ENCODE peak calls at places on chromosome 11, in seven cellular contexts. One of them, this sample, is unnamed.

GRCh38 chr11:24226606-24227005 is 270.2 kb upstream of the LUZP2 start:
- DNase-seq in uterus: no peak
- DNase-seq in SJSA1: no peak
- DNase-seq in left ventricle myocardium inferior: no peak
- DNase-seq in suprapubic skin: no peak
- DNase-seq in NT2/D1: no peak
- DNase-seq in IMR-90: no peak
- DNase-seq in this sample: no peak

GRCh38 chr11:31822604-31823371 is 11.7 kb upstream of the PAX6 start:
- DNase-seq in NT2/D1: no peak
- DNase-seq in IMR-90: no peak
- DNase-seq in uterus: no peak
- DNase-seq in left ventricle myocardium inferior: no peak
- DNase-seq in suprapubic skin: no peak
- DNase-seq in SJSA1: no peak
- DNase-seq in this sample: no peak

GRCh38 chr11:126080206-126080941 is 17.7 kb upstream of the CDON start:
- DNase-seq in NT2/D1: no peak
- DNase-seq in suprapubic skin: no peak
- DNase-seq in SJSA1: no peak
- DNase-seq in left ventricle myocardium inferior: no peak
- DNase-seq in IMR-90: no peak
- DNase-seq in uterus: peak; percentile 59
- DNase-seq in this sample: no peak

GRCh38 chr11:88231894-88232482 is 56.7 kb upstream of the RAB38 start:
- DNase-seq in SJSA1: no peak
- DNase-seq in IMR-90: peak; percentile 40
- DNase-seq in suprapubic skin: no peak
- DNase-seq in left ventricle myocardium inferior: no peak
- DNase-seq in NT2/D1: no peak
- DNase-seq in uterus: no peak
- DNase-seq in this sample: no peak

GRCh38 chr11:125494987-125495725 is 909 bp downstream of the FEZ1 start:
- DNase-seq in suprapubic skin: no peak
- DNase-seq in SJSA1: no peak
- DNase-seq in NT2/D1: no peak
- DNase-seq in IMR-90: peak; percentile 31
- DNase-seq in left ventricle myocardium inferior: peak; percentile 37
- DNase-seq in uterus: peak; percentile 35
- DNase-seq in this sample: no peak

GRCh38 chr11:22976146-22976545 is 115.9 kb upstream of the CCDC179 start:
- DNase-seq in suprapubic skin: no peak
- DNase-seq in uterus: no peak
- DNase-seq in NT2/D1: no peak
- DNase-seq in SJSA1: no peak
- DNase-seq in IMR-90: peak; percentile 91
- DNase-seq in left ventricle myocardium inferior: no peak
- DNase-seq in this sample: no peak

GRCh38 chr11:121892131-121892681 is 223.8 kb downstream of the BLID start:
- DNase-seq in IMR-90: peak; percentile 56
- DNase-seq in left ventricle myocardium inferior: peak; percentile 30
- DNase-seq in suprapubic skin: no peak
- DNase-seq in NT2/D1: peak; percentile 77
- DNase-seq in uterus: no peak
- DNase-seq in SJSA1: no peak
- DNase-seq in this sample: no peak

GRCh38 chr11:17218403-17218802 is 10.6 kb upstream of the PIK3C2A start:
- DNase-seq in suprapubic skin: no peak
- DNase-seq in SJSA1: no peak
- DNase-seq in NT2/D1: no peak
- DNase-seq in left ventricle myocardium inferior: no peak
- DNase-seq in uterus: no peak
- DNase-seq in IMR-90: no peak
- DNase-seq in this sample: no peak

DNA sequence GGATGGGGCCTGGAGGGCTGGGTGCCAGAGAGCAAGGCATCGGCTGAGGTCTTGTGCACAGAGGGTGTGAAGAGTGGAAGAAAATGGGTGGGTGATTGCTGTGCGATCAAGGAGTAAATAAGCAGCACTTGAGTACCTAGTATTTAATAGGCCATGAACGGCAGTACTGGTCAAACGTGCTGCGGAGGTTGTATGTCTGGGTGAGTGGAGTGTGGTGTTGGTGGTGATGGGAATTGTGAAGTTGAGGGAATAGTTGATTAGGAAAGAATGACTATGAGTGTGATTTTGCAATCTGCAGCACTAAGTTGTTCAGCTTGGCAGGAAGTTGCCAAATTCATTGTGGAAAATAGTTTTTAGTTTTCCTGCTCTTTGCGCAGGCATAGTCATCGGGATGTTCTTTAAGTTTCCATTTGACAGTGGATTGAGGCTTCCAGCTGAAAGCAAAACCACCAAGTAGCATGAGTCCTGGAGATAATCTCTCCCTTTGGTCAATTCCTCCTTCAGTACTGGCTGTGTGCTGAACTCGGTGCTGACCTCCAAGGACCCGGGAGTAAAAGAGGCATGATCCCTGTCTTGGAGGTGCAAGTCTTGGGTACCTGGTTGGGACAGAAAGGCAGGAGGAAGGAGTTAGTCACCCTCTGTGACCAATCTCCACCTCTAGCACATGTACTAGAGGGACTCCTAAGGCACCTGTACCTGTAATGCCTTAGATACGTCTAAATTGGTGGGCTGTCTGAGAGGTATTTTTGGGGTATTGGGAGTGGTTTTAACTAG is 2.1 kb downstream of the PANX1 start:
- DNase-seq in left ventricle myocardium inferior: no peak
- DNase-seq in IMR-90: peak; percentile 89
- DNase-seq in uterus: peak; percentile 59
- DNase-seq in SJSA1: no peak
- DNase-seq in suprapubic skin: no peak
- DNase-seq in NT2/D1: no peak
- DNase-seq in this sample: peak; percentile 48
- H3K4me3 ChIP-seq in left ventricle myocardium inferior: peak overlapping the region; percentile 94
- H3K4me3 ChIP-seq in IMR-90: peak overlapping the region; percentile 88
- H3K4me3 ChIP-seq in uterus: no peak overlapping the region
- H3K4me3 ChIP-seq in SJSA1: no peak overlapping the region
- H3K4me3 ChIP-seq in suprapubic skin: peak overlapping the region; percentile 62
- H3K4me3 ChIP-seq in NT2/D1: peak overlapping the region; percentile 86
- H3K4me3 ChIP-seq in this sample: no peak overlapping the region

DNA sequence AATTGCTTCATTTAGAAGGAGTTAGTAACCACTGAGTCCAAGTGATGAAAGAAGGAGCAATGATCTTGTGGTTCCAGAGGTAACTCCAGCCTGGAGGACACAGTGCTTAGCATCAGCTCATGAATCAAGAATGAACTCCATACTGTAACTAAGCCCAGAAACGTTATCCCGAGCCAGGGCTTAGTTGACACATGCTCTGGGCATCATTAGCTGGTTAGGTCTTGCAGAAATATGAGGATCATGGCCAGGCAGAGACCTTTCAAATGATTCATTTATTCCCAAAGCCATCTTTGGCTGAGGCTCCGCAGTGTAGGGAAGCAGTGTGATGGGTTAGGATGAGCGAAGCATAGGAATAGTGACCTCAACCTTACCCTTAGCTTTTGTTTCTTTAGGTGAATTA is 277.4 kb downstream of the FAM76B start:
- DNase-seq in uterus: peak; percentile 73
- DNase-seq in SJSA1: no peak
- DNase-seq in suprapubic skin: peak; percentile 79
- DNase-seq in left ventricle myocardium inferior: no peak
- DNase-seq in IMR-90: peak; percentile 69
- DNase-seq in NT2/D1: no peak
- DNase-seq in this sample: peak; percentile 32
- H3K4me1 ChIP-seq in uterus: no peaks in the 10 kb centered on the region
- H3K4me1 ChIP-seq in SJSA1: no peaks in the 10 kb centered on the region
- H3K4me1 ChIP-seq in suprapubic skin: peaks cover 29% of the 10 kb centered on the region
- H3K4me1 ChIP-seq in left ventricle myocardium inferior: peaks cover 14% of the 10 kb centered on the region
- H3K4me1 ChIP-seq in IMR-90: peaks cover 2% of the 10 kb centered on the region
- H3K4me1 ChIP-seq in NT2/D1: no peaks in the 10 kb centered on the region
- H3K4me1 ChIP-seq in this sample: peaks cover 2% of the 10 kb centered on the region

GRCh38 chr11:60842688-60843605 is 1.0 kb downstream of the CCDC86 start:
- DNase-seq in uterus: no peak
- DNase-seq in NT2/D1: no peak
- DNase-seq in left ventricle myocardium inferior: no peak
- DNase-seq in suprapubic skin: no peak
- DNase-seq in IMR-90: no peak
- DNase-seq in SJSA1: no peak
- DNase-seq in this sample: no peak

GRCh38 chr11:60841797-60842687 is at the start of gene CCDC86:
- DNase-seq in suprapubic skin: peak; percentile 98
- DNase-seq in NT2/D1: peak; percentile 96
- DNase-seq in left ventricle myocardium inferior: peak; percentile 97
- DNase-seq in uterus: peak; percentile 98
- DNase-seq in SJSA1: peak; percentile 99
- DNase-seq in IMR-90: peak; percentile 94
- DNase-seq in this sample: peak; percentile 96

GRCh38 chr11:60844045-60844869 is 2.3 kb downstream of the CCDC86 start:
- DNase-seq in uterus: no peak
- DNase-seq in IMR-90: peak; percentile 56
- DNase-seq in suprapubic skin: no peak
- DNase-seq in SJSA1: no peak
- DNase-seq in left ventricle myocardium inferior: no peak
- DNase-seq in NT2/D1: no peak
- DNase-seq in this sample: no peak

GRCh38 chr11:60838132-60838531 is 3.8 kb upstream of the CCDC86 start:
- DNase-seq in IMR-90: peak; percentile 28
- DNase-seq in NT2/D1: no peak
- DNase-seq in suprapubic skin: no peak
- DNase-seq in left ventricle myocardium inferior: no peak
- DNase-seq in uterus: no peak
- DNase-seq in SJSA1: no peak
- DNase-seq in this sample: no peak

GRCh38 chr11:60840711-60841430 is 1.0 kb upstream of the CCDC86 start:
- DNase-seq in suprapubic skin: no peak
- DNase-seq in NT2/D1: no peak
- DNase-seq in SJSA1: peak; percentile 81
- DNase-seq in IMR-90: peak; percentile 94
- DNase-seq in left ventricle myocardium inferior: peak; percentile 53
- DNase-seq in uterus: peak; percentile 60
- DNase-seq in this sample: no peak
- H3K4me3 ChIP-seq in suprapubic skin: peak overlapping the region; percentile 86
- H3K4me3 ChIP-seq in NT2/D1: no peak overlapping the region
- H3K4me3 ChIP-seq in SJSA1: no peak overlapping the region
- H3K4me3 ChIP-seq in IMR-90: no peak overlapping the region
- H3K4me3 ChIP-seq in left ventricle myocardium inferior: peak overlapping the region; percentile 88
- H3K4me3 ChIP-seq in uterus: no peak overlapping the region
- H3K4me3 ChIP-seq in this sample: no peak overlapping the region

GRCh38 chr11:62713343-62713742 is 5.9 kb downstream of the GNG3 start:
- DNase-seq in left ventricle myocardium inferior: no peak
- DNase-seq in IMR-90: no peak
- DNase-seq in uterus: no peak
- DNase-seq in suprapubic skin: no peak
- DNase-seq in NT2/D1: no peak
- DNase-seq in SJSA1: no peak
- DNase-seq in this sample: peak; percentile 66

GRCh38 chr11:62716816-62717215 is 9.3 kb downstream of the GNG3 start:
- DNase-seq in SJSA1: no peak
- DNase-seq in NT2/D1: no peak
- DNase-seq in left ventricle myocardium inferior: no peak
- DNase-seq in IMR-90: no peak
- DNase-seq in suprapubic skin: no peak
- DNase-seq in uterus: no peak
- DNase-seq in this sample: no peak

GRCh38 chr11:62719302-62719978 is 7.8 kb downstream of the HNRNPUL2 start:
- DNase-seq in NT2/D1: no peak
- DNase-seq in uterus: no peak
- DNase-seq in SJSA1: no peak
- DNase-seq in IMR-90: peak; percentile 25
- DNase-seq in left ventricle myocardium inferior: no peak
- DNase-seq in suprapubic skin: no peak
- DNase-seq in this sample: no peak

GRCh38 chr11:62715150-62716130 is 8.0 kb downstream of the GNG3 start:
- DNase-seq in IMR-90: no peak
- DNase-seq in NT2/D1: no peak
- DNase-seq in uterus: no peak
- DNase-seq in SJSA1: no peak
- DNase-seq in left ventricle myocardium inferior: no peak
- DNase-seq in suprapubic skin: no peak
- DNase-seq in this sample: no peak

DNA sequence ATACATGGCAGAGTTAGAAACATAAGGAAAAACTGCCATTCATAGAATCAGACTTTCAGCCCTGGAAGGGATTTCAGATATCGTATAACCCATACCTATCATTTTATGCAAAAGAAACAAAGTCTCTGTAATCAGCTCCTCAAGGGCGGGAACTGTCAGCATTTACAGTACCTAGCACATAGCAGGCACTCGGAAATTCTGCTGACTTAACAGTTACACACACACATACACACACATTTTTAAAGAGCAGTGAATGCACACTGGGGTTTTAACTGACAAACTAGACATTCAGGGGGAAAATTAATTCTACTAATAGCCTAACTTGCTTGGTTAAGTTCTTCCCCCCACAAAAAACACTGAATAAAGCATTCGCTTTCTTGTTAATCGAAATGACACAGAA is 8.7 kb downstream of the GNG3 start:
- DNase-seq in IMR-90: no peak
- DNase-seq in NT2/D1: no peak
- DNase-seq in SJSA1: no peak
- DNase-seq in left ventricle myocardium inferior: no peak
- DNase-seq in uterus: no peak
- DNase-seq in suprapubic skin: no peak
- DNase-seq in this sample: no peak
- H3K4me1 ChIP-seq in IMR-90: peaks cover 4% of the 10 kb centered on the region
- H3K4me1 ChIP-seq in NT2/D1: peaks cover 13% of the 10 kb centered on the region
- H3K4me1 ChIP-seq in SJSA1: no peaks in the 10 kb centered on the region
- H3K4me1 ChIP-seq in left ventricle myocardium inferior: peaks cover 67% of the 10 kb centered on the region
- H3K4me1 ChIP-seq in uterus: no peaks in the 10 kb centered on the region
- H3K4me1 ChIP-seq in suprapubic skin: peaks cover 17% of the 10 kb centered on the region
- H3K4me1 ChIP-seq in this sample: no peaks in the 10 kb centered on the region

DNA sequence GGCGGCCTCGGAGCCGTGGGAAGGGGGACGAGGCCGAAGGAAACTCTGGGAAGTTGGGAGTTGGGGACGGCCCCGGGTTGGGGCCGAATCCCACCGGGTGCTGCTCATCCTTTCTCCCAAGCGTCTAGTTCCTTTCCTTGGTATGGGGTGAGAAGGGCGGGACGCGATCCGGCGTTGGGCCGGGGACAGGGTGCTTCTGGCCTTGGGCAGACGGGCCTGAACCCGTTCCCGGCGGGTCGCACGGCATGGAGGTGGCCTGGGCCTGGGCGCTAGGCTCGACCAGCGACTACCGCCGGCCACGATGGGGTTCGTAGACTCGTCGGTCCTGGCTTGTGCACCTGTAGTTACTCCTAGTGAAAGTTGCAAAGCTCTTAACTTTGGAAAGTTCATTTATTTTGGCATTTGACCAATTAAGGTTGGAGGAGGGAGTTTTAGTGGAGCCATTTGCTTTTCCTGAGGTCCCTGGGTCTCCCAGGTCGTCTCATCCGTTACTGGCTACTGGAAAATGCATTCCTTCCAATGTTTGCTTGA is 1.0 kb downstream of the SYT9 start:
- DNase-seq in NT2/D1: no peak
- DNase-seq in IMR-90: no peak
- DNase-seq in SJSA1: no peak
- DNase-seq in suprapubic skin: no peak
- DNase-seq in left ventricle myocardium inferior: no peak
- DNase-seq in uterus: no peak
- DNase-seq in this sample: no peak
- H3K4me3 ChIP-seq in NT2/D1: peak overlapping the region; percentile 66
- H3K4me3 ChIP-seq in IMR-90: no peak overlapping the region
- H3K4me3 ChIP-seq in SJSA1: no peak overlapping the region
- H3K4me3 ChIP-seq in suprapubic skin: peak overlapping the region; percentile 64
- H3K4me3 ChIP-seq in left ventricle myocardium inferior: peak overlapping the region; percentile 73
- H3K4me3 ChIP-seq in uterus: peak overlapping the region; percentile 16
- H3K4me3 ChIP-seq in this sample: no peak overlapping the region